ENCODE peak calls at places on chromosomes 4 and X, in seven cellular contexts. I is IMR-90, M is mesenchymal stem cell, W is H9, P is trophoblast cell, H is neuronal stem cell, S is H1. E is an unnamed sample.

GRCh38 chr4:112860731-112861377 is 188.6 kb upstream of the ANK2 start:
- DNase-seq in P (no peak), H (peak; percentile 68), M (no peak), I (no peak), W (no peak), S (no peak), E (peak; percentile 77)

GRCh38 chrX:139890991-139891700 is 41.7 kb downstream of the ATP11C start:
- DNase-seq in S (no peak), P (peak; percentile 73), H (no peak), I (peak; percentile 88), W (no peak), M (peak; percentile 78), E (no peak)

GRCh38 chr4:118338981-118339765 is 13.6 kb downstream of the PRSS12 start:
- DNase-seq in P (no peak), W (no peak), S (no peak), H (no peak), M (no peak), I (peak; percentile 91), E (no peak)

GRCh38 chr4:17168571-17168970 is 270.1 kb upstream of the LDB2 start:
- DNase-seq in I (peak; percentile 87), M (peak; percentile 73), W (no peak), P (no peak), S (no peak), H (no peak), E (peak; percentile 75)

GRCh38 chrX:113421432-113421831 is 580.8 kb upstream of the AMOT start:
- DNase-seq in W (no peak), I (no peak), S (no peak), P (no peak), M (no peak), H (no peak), E (no peak)

GRCh38 chrX:74349387-74349786 is 45.4 kb downstream of the ZCCHC13 start:
- DNase-seq in H (no peak), P (peak; percentile 37), M (peak; percentile 62), I (peak; percentile 82), W (no peak), S (no peak), E (peak; percentile 42)

GRCh38 chrX:136268051-136269048 is 17.1 kb upstream of the MAP7D3 start:
- DNase-seq in W (no peak), H (no peak), S (no peak), I (peak; percentile 50), P (peak; percentile 67), M (peak; percentile 47), E (peak; percentile 29)

GRCh38 chr4:68378226-68378625 is 28.3 kb upstream of the YTHDC1 start:
- DNase-seq in P (no peak), S (no peak), M (peak; percentile 47), H (no peak), I (no peak), W (no peak), E (no peak)

GRCh38 chr4:176817222-176817621 is 24.5 kb upstream of the VEGFC start:
- DNase-seq in W (no peak), I (no peak), M (no peak), P (no peak), H (no peak), S (no peak), E (no peak)

GRCh38 chr4:180081072-180081471 is 2162.1 kb upstream of the TENM3 start:
- DNase-seq in W (no peak), M (no peak), S (no peak), P (no peak), I (no peak), H (no peak), E (peak; percentile 52)
- H2AK5ac ChIP-seq in W (no peak overlapping the region), M (no peak overlapping the region), S (no peak overlapping the region), P (no peak overlapping the region), I (no peak overlapping the region), H (no peak overlapping the region), E (no peak overlapping the region)

DNA sequence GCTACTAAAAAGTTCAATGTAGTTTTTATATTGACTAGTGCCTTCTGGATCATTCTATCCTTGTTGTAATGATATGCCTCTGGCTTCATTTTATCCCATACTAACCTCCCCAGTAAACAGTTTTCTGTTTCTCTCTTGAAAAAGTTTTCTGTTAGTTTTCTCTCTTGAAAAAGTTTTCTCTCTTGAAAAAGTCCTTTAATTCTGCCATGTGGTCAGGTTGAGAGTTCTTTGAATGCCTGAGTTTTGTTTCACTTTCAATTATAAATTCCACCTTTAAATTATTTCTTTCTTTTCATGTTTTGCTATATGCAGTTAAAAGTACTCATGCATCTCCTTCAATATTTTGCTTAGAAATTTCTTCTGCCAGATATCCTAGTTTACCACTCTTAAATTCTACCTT is 1139.6 kb downstream of the STPG2 start:
- DNase-seq in M (no peak), W (no peak), P (no peak), I (no peak), S (no peak), H (no peak), E (no peak)
- H3K4ac ChIP-seq in M (no peak overlapping the region), W (no peak overlapping the region), P (no peak overlapping the region), I (no peak overlapping the region), S (no peak overlapping the region), H (no peak overlapping the region), E (no peak overlapping the region)

GRCh38 chr4:54066088-54066415 is 1.6 kb upstream of the CHIC2 start:
- DNase-seq in P (no peak), M (no peak), I (no peak), S (no peak), H (no peak), W (no peak), E (no peak)
- H2AK5ac ChIP-seq in P (no peak overlapping the region), M (peak overlapping the region; percentile 69), I (peak overlapping the region; percentile 97), S (no peak overlapping the region), H (no peak overlapping the region), W (no peak overlapping the region), E (no peak overlapping the region)

GRCh38 chr4:146916479-146917076 is 29.1 kb downstream of the TTC29 start:
- DNase-seq in M (peak; percentile 55), H (peak; percentile 20), S (no peak), W (no peak), P (peak; percentile 77), I (peak; percentile 47), E (peak; percentile 37)

GRCh38 chr4:146915132-146915531 is 30.5 kb downstream of the TTC29 start:
- DNase-seq in H (no peak), W (no peak), I (no peak), M (no peak), S (no peak), P (no peak), E (no peak)
- H3K4ac ChIP-seq in H (no peak overlapping the region), W (no peak overlapping the region), I (no peak overlapping the region), M (no peak overlapping the region), S (no peak overlapping the region), P (no peak overlapping the region), E (no peak overlapping the region)

DNA sequence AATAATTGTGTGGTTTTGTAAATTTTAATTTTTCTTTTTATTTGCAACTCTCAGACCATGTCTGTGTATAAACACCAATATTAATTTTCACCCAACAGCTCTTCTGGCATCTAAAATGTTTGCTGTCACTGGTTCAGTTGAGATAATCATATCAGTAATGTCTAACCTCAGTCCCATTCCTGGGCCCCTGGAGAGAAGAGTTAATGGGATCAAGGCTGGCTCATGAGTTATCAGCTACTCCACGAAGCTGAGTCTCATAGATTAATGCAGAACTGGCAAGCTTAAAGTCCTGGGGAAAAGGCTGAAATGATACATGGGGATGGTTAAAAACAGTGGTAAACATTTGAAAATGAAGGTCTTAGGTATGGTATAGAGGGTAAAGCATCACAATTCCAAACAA is 28.4 kb upstream of the TSPAN5 start:
- DNase-seq in W (no peak), H (no peak), P (no peak), I (no peak), S (no peak), M (no peak), E (peak; percentile 44)
- H2AK5ac ChIP-seq in W (no peak overlapping the region), H (no peak overlapping the region), P (no peak overlapping the region), I (no peak overlapping the region), S (no peak overlapping the region), M (no peak overlapping the region), E (no peak overlapping the region)

E was measured in mesendoderm.